ENCODE peak calls at places on chromosomes 6 and 20, in four cellular contexts. K is astrocyte, E is T-cell, F is spleen. N is an unnamed sample.

GRCh38 chr6:15317934-15318902 is 72.3 kb downstream of the JARID2 start:
- DNase-seq in K (no peak), E (no peak), F (no peak), N (no peak)

GRCh38 chr20:38673731-38674177 is 50.5 kb upstream of the SLC32A1 start:
- DNase-seq in K (peak; percentile 6), E (no peak), F (no peak), N (no peak)

GRCh38 chr20:32291166-32291565 is 13.7 kb downstream of the KIF3B start:
- DNase-seq in K (no peak), E (no peak), F (no peak), N (no peak)

GRCh38 chr20:49483018-49483705 is 694 bp upstream of the KCNB1 start:
- DNase-seq in K (no peak), E (no peak), F (no peak), N (peak; percentile 52)

GRCh38 chr6:37021356-37022129 is 16.1 kb downstream of the FGD2 start:
- DNase-seq in K (no peak), E (peak; percentile 75), F (peak; percentile 69), N (peak; percentile 48)

GRCh38 chr6:152180601-152181000 is 373.1 kb downstream of the ESR1 start:
- DNase-seq in K (no peak), E (no peak), F (no peak), N (no peak)

GRCh38 chr20:19207541-19207940 is 4.9 kb upstream of the SLC24A3 start:
- DNase-seq in K (no peak), E (no peak), F (no peak), N (no peak)

GRCh38 chr20:40010483-40010882 is 678.6 kb downstream of the MAFB start:
- DNase-seq in K (no peak), E (no peak), F (no peak), N (no peak)

GRCh38 chr6:83509416-83509815 is 2.9 kb upstream of the PRSS35 start:
- DNase-seq in K (peak; percentile 16), E (no peak), F (no peak), N (no peak)

GRCh38 chr6:45377041-45377554 is 636 bp downstream of the SUPT3H start:
- DNase-seq in K (no peak), E (peak; percentile 75), F (no peak), N (no peak)

GRCh38 chr6:90284745-90285481 is 11.7 kb downstream of the BACH2 start:
- DNase-seq in K (peak; percentile 90), E (no peak), F (peak; percentile 66), N (peak; percentile 75)

GRCh38 chr20:59729476-59729875 is 125.1 kb downstream of the PHACTR3 start:
- DNase-seq in K (no peak), E (no peak), F (no peak), N (no peak)

GRCh38 chr20:20765696-20766095 is 53.3 kb upstream of the RALGAPA2 start:
- DNase-seq in K (no peak), E (no peak), F (no peak), N (no peak)